ENCODE peak calls at places on chromosomes 2 and 18, in nine cellular contexts. W, J, F, L, R, V, N, Z and Y are unnamed samples.

GRCh38 chr2:200585730-200586643 is at the start of gene AOX1:
- DNase-seq in W (peak), J (peak), F (no peak), L (peak), R (no peak), V (peak), N (peak), Z (no peak), Y (peak)

GRCh38 chr2:221235941-221236340 is 336.2 kb downstream of the EPHA4 start:
- DNase-seq in W (no peak), J (no peak), F (no peak), L (no peak), R (no peak), V (no peak), N (no peak), Z (no peak), Y (no peak)

GRCh38 chr2:59389240-59389639 is 1148.1 kb upstream of the FANCL start:
- DNase-seq in W (no peak), J (no peak), F (peak), L (no peak), R (no peak), V (no peak), N (no peak), Z (no peak), Y (no peak)

GRCh38 chr2:36697424-36698066 is 1.0 kb downstream of the VIT start:
- DNase-seq in W (no peak), J (no peak), F (no peak), L (no peak), R (no peak), V (peak), N (no peak), Z (no peak), Y (no peak)

GRCh38 chr2:3294066-3294465 is 83.6 kb downstream of the EIPR1 start:
- DNase-seq in W (no peak), J (no peak), F (no peak), L (no peak), R (no peak), V (no peak), N (peak), Z (no peak), Y (no peak)

GRCh38 chr2:152336854-152337510 is 2.0 kb downstream of the FMNL2 start:
- DNase-seq in W (no peak), J (no peak), F (no peak), L (no peak), R (no peak), V (peak), N (no peak), Z (no peak), Y (no peak)

GRCh38 chr2:223474893-223475292 is 127.3 kb downstream of the SCG2 start:
- DNase-seq in W (no peak), J (no peak), F (no peak), L (no peak), R (no peak), V (no peak), N (no peak), Z (no peak), Y (no peak)

GRCh38 chr2:195967336-195967735 is 101.3 kb downstream of the DNAH7 start:
- DNase-seq in W (no peak), J (no peak), F (no peak), L (no peak), R (no peak), V (no peak), N (no peak), Z (no peak), Y (no peak)

GRCh38 chr2:19651466-19651865 is 250.3 kb downstream of the TTC32 start:
- DNase-seq in W (no peak), J (no peak), F (no peak), L (no peak), R (no peak), V (no peak), N (no peak), Z (no peak), Y (no peak)

GRCh38 chr18:75350857-75351256 is 76.6 kb downstream of the SMIM21 start:
- DNase-seq in W (no peak), J (no peak), F (no peak), L (no peak), R (no peak), V (no peak), N (no peak), Z (no peak), Y (no peak)

GRCh38 chr2:133169527-133169926 is 398.7 kb downstream of the NCKAP5 start:
- DNase-seq in W (no peak), J (no peak), F (no peak), L (no peak), R (no peak), V (no peak), N (no peak), Z (no peak), Y (no peak)

GRCh38 chr2:176122633-176123482 is at the start of gene HOXD9:
- DNase-seq in W (no peak), J (peak), F (no peak), L (no peak), R (no peak), V (peak), N (peak), Z (no peak), Y (no peak)

GRCh38 chr2:239767016-239767905 is 257.9 kb downstream of the NDUFA10 start:
- DNase-seq in W (no peak), J (peak), F (no peak), L (no peak), R (no peak), V (no peak), N (peak), Z (no peak), Y (no peak)

GRCh38 chr2:226797289-226797988 is 2.2 kb downstream of the IRS1 start:
- DNase-seq in W (no peak), J (peak), F (no peak), L (no peak), R (no peak), V (peak), N (no peak), Z (no peak), Y (no peak)

GRCh38 chr2:23803275-23803964 is 123.5 kb downstream of the ATAD2B start:
- DNase-seq in W (no peak), J (no peak), F (no peak), L (no peak), R (no peak), V (peak), N (no peak), Z (peak), Y (no peak)

GRCh38 chr2:177467646-177468045 is 75.1 kb downstream of the AGPS start:
- DNase-seq in W (no peak), J (no peak), F (peak), L (no peak), R (no peak), V (peak), N (no peak), Z (peak), Y (no peak)

GRCh38 chr2:25062461-25062860 is 20.6 kb downstream of the EFR3B start:
- DNase-seq in W (no peak), J (no peak), F (no peak), L (no peak), R (no peak), V (no peak), N (no peak), Z (no peak), Y (no peak)

GRCh38 chr18:63063171-63063570 is 256.4 kb downstream of the BCL2 start:
- DNase-seq in W (no peak), J (no peak), F (no peak), L (no peak), R (no peak), V (peak), N (no peak), Z (no peak), Y (no peak)

GRCh38 chr2:229243880-229244560 is 27.1 kb downstream of the PID1 start:
- DNase-seq in W (no peak), J (no peak), F (no peak), L (no peak), R (no peak), V (no peak), N (no peak), Z (no peak), Y (no peak)

GRCh38 chr2:198697218-198697617 is 760.5 kb downstream of the SATB2 start:
- DNase-seq in W (no peak), J (no peak), F (no peak), L (no peak), R (no peak), V (no peak), N (no peak), Z (no peak), Y (no peak)